ENCODE peak calls at places on chromosomes 13 and 19, in seven cellular contexts. S is mammary epithelial cell; E is CD8-positive, alpha-beta memory T cell; H is heart right ventricle; P is PC-3; C is tibial artery; A is trophoblast cell. O is an unnamed sample. For H3K4me1, the result is how much of the 10 kb centered on the place peaks cover.

GRCh38 chr19:39004403-39004802 is 27.9 kb downstream of the FBXO27 start:
- DNase-seq in A (no peak), S (no peak), P (no peak), E (no peak), C (no peak), H (no peak), O (no peak)

GRCh38 chr13:19587635-19588300 is 26.4 kb upstream of the TPTE2 start:
- DNase-seq in H (no peak), C (no peak), E (peak), A (peak), P (peak), S (peak), O (no peak)

GRCh38 chr19:16266586-16266942 is 58.1 kb upstream of the KLF2 start:
- DNase-seq in E (peak), A (no peak), C (no peak), P (no peak), H (no peak), S (no peak), O (no peak)

GRCh38 chr13:24564881-24565280 is 52.3 kb upstream of the PARP4 start:
- DNase-seq in E (no peak), H (no peak), C (no peak), P (no peak), A (no peak), S (no peak), O (no peak)

GRCh38 chr13:67416047-67416925 is 186.2 kb upstream of the PCDH9 start:
- DNase-seq in S (peak), E (no peak), P (peak), H (no peak), C (no peak), A (peak), O (no peak)

GRCh38 chr13:42970824-42971669 is 21.0 kb downstream of the EPSTI1 start:
- DNase-seq in S (peak), C (no peak), H (no peak), E (peak), A (peak), P (peak), O (peak)

GRCh38 chr19:16380943-16381755 is 56.5 kb downstream of the KLF2 start:
- DNase-seq in H (no peak), P (no peak), E (no peak), A (no peak), S (no peak), C (no peak), O (no peak)

GRCh38 chr19:31329819-31330218 is 19.4 kb downstream of the TSHZ3 start:
- DNase-seq in A (no peak), S (no peak), C (no peak), P (no peak), E (no peak), H (no peak), O (no peak)

GRCh38 chr19:24159707-24160106 is 72.7 kb downstream of the ZNF254 start:
- DNase-seq in A (peak), P (peak), S (peak), E (no peak), C (no peak), H (no peak), O (no peak)

GRCh38 chr19:18438331-18439024 is 545 bp upstream of the ISYNA1 start:
- DNase-seq in A (peak), C (peak), P (no peak), S (peak), E (no peak), H (peak), O (no peak)

GRCh38 chr19:3980353-3981251 is 4.7 kb downstream of the EEF2 start:
- DNase-seq in S (no peak), A (no peak), E (no peak), C (no peak), H (no peak), P (no peak), O (no peak)

GRCh38 chr19:41934849-41935374 is 6.7 kb upstream of the ERFL start:
- DNase-seq in H (peak), P (peak), S (peak), A (peak), E (peak), C (no peak), O (no peak)

GRCh38 chr13:101346161-101346560 is 70.1 kb downstream of the NALCN start:
- DNase-seq in E (no peak), C (no peak), S (no peak), P (no peak), A (peak), H (no peak), O (no peak)

GRCh38 chr19:13169769-13170168 is 19.6 kb downstream of the IER2 start:
- DNase-seq in H (no peak), E (no peak), S (peak), A (peak), P (peak), C (no peak), O (no peak)

GRCh38 chr19:1734328-1734966 is 18.9 kb upstream of the ONECUT3 start:
- DNase-seq in E (no peak), H (no peak), S (no peak), C (no peak), A (no peak), P (no peak), O (no peak)

DNA sequence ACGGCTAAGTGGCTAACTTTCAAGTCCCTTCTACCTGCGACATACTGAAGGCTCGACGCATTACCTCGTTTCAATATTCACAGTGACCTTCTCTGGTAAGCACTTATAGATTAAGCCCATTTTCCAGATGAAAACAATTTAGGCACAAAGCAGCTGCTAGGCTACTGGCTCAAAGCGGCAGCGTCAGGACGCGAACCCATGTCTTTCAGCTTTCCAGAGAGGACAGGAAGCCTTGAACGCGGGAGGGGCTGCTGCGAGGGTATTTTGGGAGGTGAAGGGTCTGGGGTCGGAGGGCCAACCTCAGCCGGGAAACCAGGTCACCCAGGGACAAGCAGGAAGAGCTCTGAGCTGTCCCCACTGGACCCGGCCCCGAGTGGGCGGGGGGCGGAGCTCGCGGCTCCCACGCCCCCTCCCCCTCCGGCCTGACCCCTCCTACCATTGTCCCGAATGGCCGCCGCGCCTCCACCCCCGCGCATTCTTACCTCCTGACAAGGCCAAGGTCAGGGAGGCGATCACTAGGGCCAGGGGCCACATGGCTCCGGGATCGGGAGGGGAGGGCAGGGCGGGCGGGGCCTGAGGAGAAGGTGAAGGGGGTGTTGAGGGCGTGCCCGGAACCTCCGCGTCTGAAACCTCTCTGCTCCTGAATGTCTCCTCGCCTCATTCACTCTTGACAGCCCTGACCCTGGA is at the start of gene KLK13:
- DNase-seq in A (no peak), C (no peak), S (peak), P (no peak), H (peak), E (no peak), O (no peak)
- H3K4me1 ChIP-seq in A (under half), C (under half), S (under half), P (under half), H (under half), E (under half), O (under half)

DNA sequence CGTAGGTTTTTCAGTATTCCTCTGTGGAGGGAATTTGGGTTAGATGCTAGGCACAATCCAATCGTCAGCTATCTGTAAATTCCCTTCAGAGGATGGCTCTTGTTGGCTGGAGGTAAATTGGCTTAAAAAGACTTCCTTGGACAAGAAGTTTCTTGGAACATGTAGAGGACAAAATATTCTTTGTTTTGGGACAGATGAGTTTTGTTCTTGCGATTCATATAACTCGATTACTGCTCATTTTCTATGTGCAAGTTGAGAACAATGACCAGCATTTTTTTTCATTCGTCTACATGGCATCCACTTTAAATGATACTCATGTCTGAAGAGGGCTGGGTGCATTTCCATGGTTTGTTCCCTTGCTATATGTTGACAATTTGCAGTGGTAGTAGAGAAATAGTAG is 41.7 kb downstream of the COL4A2 start:
- DNase-seq in H (no peak), C (no peak), E (no peak), S (no peak), P (no peak), A (no peak), O (no peak)
- H3K4me1 ChIP-seq in H (half or more), C (under half), E (under half), S (half or more), P (half or more), A (half or more), O (half or more)

DNA sequence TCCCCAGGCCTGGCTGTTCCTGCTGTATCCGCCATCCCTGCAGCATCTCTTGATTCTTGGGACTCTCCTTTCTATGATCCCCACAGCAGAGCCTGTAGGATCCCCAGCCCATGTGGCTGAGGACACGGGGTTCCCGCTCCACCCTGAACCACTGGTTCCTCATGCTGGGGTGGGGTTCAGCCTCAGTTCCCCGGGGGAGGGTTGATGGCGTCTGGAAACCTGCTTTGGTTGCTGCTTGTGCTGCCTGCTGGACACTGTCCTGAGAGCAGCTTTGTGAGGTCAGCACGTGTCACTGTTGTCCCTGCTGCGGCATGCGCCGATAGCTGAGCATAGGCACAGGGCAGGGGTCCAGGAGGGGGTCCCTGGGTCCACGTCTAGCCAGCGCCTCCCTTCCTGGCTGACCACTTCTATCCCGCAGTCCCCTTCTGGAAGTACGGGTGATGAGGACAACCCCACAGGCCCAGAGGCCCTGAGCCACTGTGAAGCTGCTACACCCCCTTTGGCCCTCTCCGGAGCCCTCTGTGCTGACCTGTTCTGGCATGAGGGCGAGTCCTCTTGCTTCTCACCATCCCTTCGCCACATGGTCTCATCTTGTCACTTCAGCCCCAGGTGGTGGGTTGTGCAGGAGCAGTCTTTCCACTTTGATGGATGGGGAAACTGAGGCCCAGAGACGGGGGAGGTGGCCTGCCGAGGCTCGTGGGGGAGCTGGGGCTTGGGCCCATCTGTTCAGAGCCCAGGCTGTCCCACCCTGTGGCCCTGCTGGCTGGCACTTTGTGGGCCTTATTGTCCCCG is 5.5 kb downstream of the EPN1 start:
- DNase-seq in P (no peak), S (no peak), H (no peak), C (no peak), E (no peak), A (no peak), O (no peak)
- H3K4me1 ChIP-seq in P (under half), S (under half), H (half or more), C (under half), E (under half), A (under half), O (under half)

GRCh38 chr19:22606954-22607652 is 27.0 kb upstream of the ZNF492 start:
- DNase-seq in C (no peak), A (no peak), P (no peak), E (no peak), S (no peak), H (no peak), O (peak)

GRCh38 chr19:22609630-22610029 is 24.5 kb upstream of the ZNF492 start:
- DNase-seq in H (no peak), E (no peak), C (no peak), S (no peak), P (no peak), A (no peak), O (peak)

GRCh38 chr19:22606212-22606553 is 27.9 kb upstream of the ZNF492 start:
- DNase-seq in E (no peak), H (no peak), P (no peak), C (no peak), S (no peak), A (no peak), O (peak)

GRCh38 chr19:22608441-22608840 is 25.7 kb upstream of the ZNF492 start:
- DNase-seq in S (no peak), H (no peak), A (no peak), E (no peak), C (no peak), P (no peak), O (peak)

GRCh38 chr19:22607653-22608430 is 26.3 kb upstream of the ZNF492 start:
- DNase-seq in H (no peak), S (no peak), C (no peak), P (no peak), A (no peak), E (no peak), O (peak)
- H3K4me1 ChIP-seq in H (under half), S (under half), C (under half), P (under half), A (under half), E (under half), O (under half)

GRCh38 chr19:11377237-11377636 is 2.8 kb downstream of the SWSAP1 start:
- DNase-seq in A (peak), S (peak), H (no peak), E (no peak), P (peak), C (no peak), O (no peak)

GRCh38 chr19:11375143-11375948 is 880 bp downstream of the SWSAP1 start:
- DNase-seq in A (no peak), P (peak), E (peak), S (no peak), H (peak), C (peak), O (no peak)

GRCh38 chr19:11379857-11380350 is 4.2 kb downstream of the EPOR start:
- DNase-seq in C (no peak), S (no peak), A (no peak), P (peak), H (no peak), E (no peak), O (no peak)

GRCh38 chr19:11378319-11379189 is 4.1 kb downstream of the SWSAP1 start:
- DNase-seq in H (peak), E (no peak), P (peak), S (peak), A (peak), C (peak), O (no peak)

DNA sequence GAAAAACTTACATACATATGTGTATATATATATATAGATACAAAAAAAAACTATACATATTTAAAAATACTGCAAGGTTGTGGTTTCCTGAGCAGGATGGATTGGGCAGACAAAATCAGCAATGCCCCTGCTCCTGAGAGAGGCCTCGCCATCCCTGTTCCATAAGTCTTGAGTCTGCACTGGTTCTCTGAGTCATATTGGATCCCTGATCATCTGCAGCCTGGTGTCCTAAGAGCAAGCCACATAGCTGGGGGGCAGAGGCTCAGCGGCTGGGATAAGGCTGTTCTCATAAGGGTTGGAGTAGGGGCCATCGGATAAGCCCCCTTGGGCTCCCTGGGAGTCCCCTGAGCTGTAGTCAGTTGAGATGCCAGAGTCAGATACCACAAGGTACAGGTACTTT is 3.3 kb downstream of the SWSAP1 start:
- DNase-seq in P (peak), S (no peak), E (no peak), C (no peak), H (no peak), A (no peak), O (no peak)
- H3K4me1 ChIP-seq in P (half or more), S (half or more), E (half or more), C (under half), H (half or more), A (under half), O (half or more)

DNA sequence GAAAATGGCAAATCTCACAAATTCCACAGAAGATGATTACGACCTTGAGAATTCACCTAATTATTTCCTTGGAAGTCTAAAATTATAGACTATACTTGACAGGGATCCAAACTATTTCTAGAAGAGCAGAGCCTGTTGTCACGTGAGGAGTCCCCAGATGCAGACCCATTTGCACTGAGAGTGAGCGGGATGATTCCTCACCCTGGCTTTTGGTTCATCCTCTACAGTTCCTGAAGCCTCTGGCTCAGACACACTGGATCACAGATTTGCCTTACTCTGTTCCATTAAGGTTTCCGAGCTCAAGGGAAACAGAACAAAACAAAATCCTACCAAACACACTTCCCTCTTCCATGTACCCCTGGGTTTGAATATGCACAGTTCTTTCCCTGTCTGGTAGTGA is 22.9 kb upstream of the CYSLTR2 start:
- DNase-seq in C (no peak), S (no peak), P (no peak), A (peak), H (no peak), E (no peak), O (peak)
- H3K4me1 ChIP-seq in C (under half), S (under half), P (under half), A (under half), H (under half), E (under half), O (under half)

O was measured in esophagus muscularis mucosa.